ENCODE peak calls at places on chromosomes 4 and X, in five cellular contexts. One of them, this sample, is unnamed.

GRCh38 chr4:186727977-186728519 is 4.4 kb upstream of the FAT1 start:
- DNase-seq in NT2/D1: no peak
- DNase-seq in GM12878: no peak
- DNase-seq in HepG2: peak
- DNase-seq in H1: no peak
- DNase-seq in this sample: no peak

GRCh38 chrX:14027511-14028019 is 2.1 kb downstream of the GEMIN8 start:
- DNase-seq in NT2/D1: no peak
- DNase-seq in GM12878: peak
- DNase-seq in HepG2: peak
- DNase-seq in H1: no peak
- DNase-seq in this sample: no peak

GRCh38 chr4:98642991-98643426 is 15.4 kb downstream of the TSPAN5 start:
- DNase-seq in NT2/D1: no peak
- DNase-seq in GM12878: no peak
- DNase-seq in HepG2: peak
- DNase-seq in H1: no peak
- DNase-seq in this sample: no peak

GRCh38 chrX:13428055-13428786 is 108.4 kb upstream of the ATXN3L start:
- DNase-seq in NT2/D1: no peak
- DNase-seq in GM12878: no peak
- DNase-seq in HepG2: no peak
- DNase-seq in H1: no peak
- DNase-seq in this sample: no peak

GRCh38 chr4:117137143-117137542 is 51.8 kb upstream of the TRAM1L1 start:
- DNase-seq in NT2/D1: no peak
- DNase-seq in GM12878: no peak
- DNase-seq in HepG2: no peak
- DNase-seq in H1: no peak
- DNase-seq in this sample: no peak

GRCh38 chrX:40383360-40383759 is 197.4 kb upstream of the ATP6AP2 start:
- DNase-seq in NT2/D1: no peak
- DNase-seq in GM12878: no peak
- DNase-seq in HepG2: no peak
- DNase-seq in H1: no peak
- DNase-seq in this sample: no peak

GRCh38 chr4:171812377-171813194 is 618 bp upstream of the GALNTL6 start:
- DNase-seq in NT2/D1: no peak
- DNase-seq in GM12878: no peak
- DNase-seq in HepG2: no peak
- DNase-seq in H1: no peak
- DNase-seq in this sample: peak

GRCh38 chrX:129423191-129423590 is 100.1 kb downstream of the SMARCA1 start:
- DNase-seq in NT2/D1: no peak
- DNase-seq in GM12878: no peak
- DNase-seq in HepG2: no peak
- DNase-seq in H1: no peak
- DNase-seq in this sample: no peak

GRCh38 chr4:52836653-52837052 is 25.5 kb upstream of the RASL11B start:
- DNase-seq in NT2/D1: no peak
- DNase-seq in GM12878: no peak
- DNase-seq in HepG2: no peak
- DNase-seq in H1: no peak
- DNase-seq in this sample: no peak

GRCh38 chr4:168631241-168632151 is 134.6 kb downstream of the PALLD start:
- DNase-seq in NT2/D1: peak
- DNase-seq in GM12878: no peak
- DNase-seq in HepG2: no peak
- DNase-seq in H1: peak
- DNase-seq in this sample: peak

GRCh38 chr4:6962211-6963041 is 52.8 kb downstream of the TBC1D14 start:
- DNase-seq in NT2/D1: peak
- DNase-seq in GM12878: no peak
- DNase-seq in HepG2: no peak
- DNase-seq in H1: no peak
- DNase-seq in this sample: no peak

GRCh38 chr4:124932447-124932846 is 219.9 kb upstream of the ANKRD50 start:
- DNase-seq in NT2/D1: no peak
- DNase-seq in GM12878: no peak
- DNase-seq in HepG2: no peak
- DNase-seq in H1: no peak
- DNase-seq in this sample: no peak

GRCh38 chrX:31589503-31589902 is 517.7 kb upstream of the FTHL17 start:
- DNase-seq in NT2/D1: no peak
- DNase-seq in GM12878: no peak
- DNase-seq in HepG2: no peak
- DNase-seq in H1: no peak
- DNase-seq in this sample: no peak

GRCh38 chr4:1809754-1810502 is 16.8 kb downstream of the FGFR3 start:
- DNase-seq in NT2/D1: peak
- DNase-seq in GM12878: no peak
- DNase-seq in HepG2: peak
- DNase-seq in H1: peak
- DNase-seq in this sample: peak

GRCh38 chrX:19569930-19570329 is 54.6 kb upstream of the MAP3K15 start:
- DNase-seq in NT2/D1: no peak
- DNase-seq in GM12878: no peak
- DNase-seq in HepG2: no peak
- DNase-seq in H1: no peak
- DNase-seq in this sample: no peak

GRCh38 chrX:109268340-109268739 is 213.5 kb downstream of the GUCY2F start:
- DNase-seq in NT2/D1: no peak
- DNase-seq in GM12878: no peak
- DNase-seq in HepG2: no peak
- DNase-seq in H1: no peak
- DNase-seq in this sample: no peak

GRCh38 chr4:22356996-22357596 is 158.8 kb downstream of the ADGRA3 start:
- DNase-seq in NT2/D1: no peak
- DNase-seq in GM12878: no peak
- DNase-seq in HepG2: no peak
- DNase-seq in H1: no peak
- DNase-seq in this sample: peak

GRCh38 chr4:3318561-3319021 is 25.8 kb downstream of the RGS12 start:
- DNase-seq in NT2/D1: no peak
- DNase-seq in GM12878: no peak
- DNase-seq in HepG2: no peak
- DNase-seq in H1: peak
- DNase-seq in this sample: peak

GRCh38 chrX:115582035-115582870 is 21.3 kb downstream of the PLS3 start:
- DNase-seq in NT2/D1: no peak
- DNase-seq in GM12878: no peak
- DNase-seq in HepG2: no peak
- DNase-seq in H1: no peak
- DNase-seq in this sample: no peak

DNA sequence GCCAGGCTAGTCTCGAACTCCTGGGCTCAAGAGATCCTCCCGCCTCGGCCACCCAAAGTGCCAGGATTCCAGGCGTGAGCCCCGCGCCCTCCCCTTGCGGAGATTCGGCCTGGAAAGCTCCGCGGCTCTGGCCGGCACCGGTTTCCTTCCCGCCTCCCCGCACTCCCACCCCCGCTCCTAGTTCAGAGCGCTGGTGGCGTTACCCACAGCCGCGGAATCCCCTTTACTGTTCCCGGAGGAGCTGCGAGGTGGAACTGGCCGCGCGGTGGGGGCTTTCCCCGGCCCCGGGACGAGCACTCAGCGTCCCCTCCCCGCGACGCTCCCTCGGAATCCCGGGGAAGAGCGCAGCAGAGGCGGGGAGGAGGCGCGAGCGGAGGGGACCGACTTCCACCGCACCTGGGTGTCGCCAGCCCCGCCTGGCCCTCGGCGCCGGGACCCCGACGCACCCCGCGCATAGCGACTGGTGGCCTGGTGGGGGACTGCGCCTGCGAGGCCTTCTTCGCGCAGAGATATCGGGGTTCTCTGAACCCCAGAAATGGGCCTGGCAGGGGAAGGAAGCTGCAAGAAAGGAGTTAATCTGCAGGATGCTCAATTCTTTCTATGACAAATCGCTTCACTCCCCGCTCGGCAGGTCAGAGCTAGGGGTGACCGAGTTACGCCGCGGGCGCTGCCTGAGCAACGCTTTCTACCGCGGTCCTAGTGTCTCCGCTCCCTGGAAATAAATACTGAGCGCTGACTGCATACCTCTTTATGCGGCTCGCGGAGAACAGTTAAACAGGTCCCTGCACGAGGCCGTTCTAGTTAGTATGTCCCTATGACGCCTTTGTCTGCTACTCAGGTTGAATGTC is 14.6 kb upstream of the SLC25A4 start:
- DNase-seq in NT2/D1: no peak
- DNase-seq in GM12878: no peak
- DNase-seq in HepG2: no peak
- DNase-seq in H1: no peak
- DNase-seq in this sample: peak
- TF ChIP-seq SUZ12 in NT2/D1: no peak
- TF ChIP-seq SUZ12 in GM12878: peak
- TF ChIP-seq SUZ12 in HepG2: no peak
- TF ChIP-seq SUZ12 in H1: peak
- TF ChIP-seq SUZ12 in this sample: no peak

DNA sequence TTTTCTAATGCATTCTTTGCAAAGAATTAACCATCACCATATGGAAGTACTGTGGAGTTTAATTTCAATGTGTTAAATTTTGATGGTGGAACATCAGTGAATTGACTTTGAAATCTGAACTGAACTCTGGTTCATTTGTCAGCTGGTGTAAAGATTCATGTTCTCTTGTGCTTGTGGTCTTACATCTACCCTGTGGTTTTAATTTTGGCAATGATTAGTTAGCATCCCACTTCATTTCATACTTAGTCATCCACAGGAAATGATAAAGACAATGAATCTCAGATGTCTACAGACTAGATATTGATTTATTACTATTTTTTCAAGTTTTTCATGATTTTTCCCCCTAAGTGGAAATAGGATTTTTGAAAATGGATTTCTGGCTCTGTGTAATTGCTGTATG is 77.9 kb downstream of the GRID2 start:
- DNase-seq in NT2/D1: no peak
- DNase-seq in GM12878: no peak
- DNase-seq in HepG2: no peak
- DNase-seq in H1: no peak
- DNase-seq in this sample: no peak
- TF ChIP-seq SUZ12 in NT2/D1: no peak
- TF ChIP-seq SUZ12 in GM12878: no peak
- TF ChIP-seq SUZ12 in HepG2: no peak
- TF ChIP-seq SUZ12 in H1: no peak
- TF ChIP-seq SUZ12 in this sample: no peak

GRCh38 chrX:136273986-136274385 is 22.8 kb upstream of the MAP7D3 start:
- DNase-seq in NT2/D1: no peak
- DNase-seq in GM12878: no peak
- DNase-seq in HepG2: no peak
- DNase-seq in H1: no peak
- DNase-seq in this sample: no peak

GRCh38 chrX:136271300-136271699 is 20.1 kb upstream of the MAP7D3 start:
- DNase-seq in NT2/D1: no peak
- DNase-seq in GM12878: no peak
- DNase-seq in HepG2: no peak
- DNase-seq in H1: no peak
- DNase-seq in this sample: no peak

GRCh38 chrX:136275553-136275952 is 24.4 kb upstream of the MAP7D3 start:
- DNase-seq in NT2/D1: no peak
- DNase-seq in GM12878: no peak
- DNase-seq in HepG2: peak
- DNase-seq in H1: no peak
- DNase-seq in this sample: no peak

GRCh38 chrX:136269921-136270320 is 18.7 kb upstream of the MAP7D3 start:
- DNase-seq in NT2/D1: no peak
- DNase-seq in GM12878: no peak
- DNase-seq in HepG2: no peak
- DNase-seq in H1: no peak
- DNase-seq in this sample: no peak

GRCh38 chrX:136272325-136272724 is 21.1 kb upstream of the MAP7D3 start:
- DNase-seq in NT2/D1: no peak
- DNase-seq in GM12878: no peak
- DNase-seq in HepG2: no peak
- DNase-seq in H1: no peak
- DNase-seq in this sample: peak
- TF ChIP-seq SUZ12 in NT2/D1: no peak
- TF ChIP-seq SUZ12 in GM12878: no peak
- TF ChIP-seq SUZ12 in HepG2: no peak
- TF ChIP-seq SUZ12 in H1: no peak
- TF ChIP-seq SUZ12 in this sample: no peak

GRCh38 chr4:12110607-12111006 is 681.9 kb upstream of the HS3ST1 start:
- DNase-seq in NT2/D1: no peak
- DNase-seq in GM12878: no peak
- DNase-seq in HepG2: no peak
- DNase-seq in H1: no peak
- DNase-seq in this sample: no peak
- TF ChIP-seq SUZ12 in NT2/D1: no peak
- TF ChIP-seq SUZ12 in GM12878: no peak
- TF ChIP-seq SUZ12 in HepG2: no peak
- TF ChIP-seq SUZ12 in H1: no peak
- TF ChIP-seq SUZ12 in this sample: no peak

DNA sequence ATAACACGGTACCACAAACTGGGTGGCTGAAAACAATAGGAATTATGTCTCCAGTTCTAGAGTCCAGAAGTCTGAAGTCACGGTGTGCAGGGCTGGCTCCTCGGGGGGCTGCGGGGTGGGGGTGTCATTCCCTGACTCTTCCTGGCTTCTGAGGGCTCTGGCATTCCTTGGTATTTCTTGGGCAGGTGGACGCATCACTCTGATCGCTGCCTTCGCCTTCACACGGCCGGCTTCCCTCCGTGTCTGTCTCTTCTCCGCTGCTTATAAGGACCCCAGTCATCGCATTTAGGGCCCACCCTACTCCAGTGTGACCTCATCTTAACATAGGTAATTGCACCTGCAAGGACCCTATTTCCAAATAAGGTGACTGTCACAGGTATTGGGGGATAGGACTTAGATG is 134.6 kb downstream of the CPZ start:
- DNase-seq in NT2/D1: no peak
- DNase-seq in GM12878: no peak
- DNase-seq in HepG2: no peak
- DNase-seq in H1: no peak
- DNase-seq in this sample: no peak
- TF ChIP-seq SUZ12 in NT2/D1: no peak
- TF ChIP-seq SUZ12 in GM12878: no peak
- TF ChIP-seq SUZ12 in HepG2: no peak
- TF ChIP-seq SUZ12 in H1: no peak
- TF ChIP-seq SUZ12 in this sample: no peak